ENCODE peak calls at places on chromosomes 3 and 15, in four cellular contexts. M is GM23338, N is OCI-LY7, H is SK-N-SH. G is an unnamed sample.

GRCh38 chr3:32959370-32959769 is 7.9 kb downstream of the CCR4 start:
- DNase-seq in M (peak; percentile 58), N (no peak), H (no peak), G (no peak)

GRCh38 chr3:14223595-14223994 is 45.0 kb downstream of the LSM3 start:
- DNase-seq in M (no peak), N (no peak), H (no peak), G (peak; percentile 80)

GRCh38 chr15:26831951-26832350 is 34.9 kb upstream of the GABRA5 start:
- DNase-seq in M (no peak), N (no peak), H (no peak), G (no peak)

GRCh38 chr3:149894211-149894610 is 76.5 kb downstream of the PFN2 start:
- DNase-seq in M (no peak), N (no peak), H (no peak), G (peak; percentile 7)

GRCh38 chr3:171461087-171461917 is 1.1 kb upstream of the TNIK start:
- DNase-seq in M (no peak), N (no peak), H (no peak), G (peak; percentile 70)

GRCh38 chr3:188553569-188553968 is 399.6 kb downstream of the LPP start:
- DNase-seq in M (no peak), N (no peak), H (no peak), G (peak; percentile 55)

GRCh38 chr3:172203522-172204258 is 164.3 kb downstream of the FNDC3B start:
- DNase-seq in M (no peak), N (no peak), H (no peak), G (peak; percentile 78)

GRCh38 chr3:103813955-103814354 is 1379.1 kb downstream of the ZPLD1 start:
- DNase-seq in M (no peak), N (no peak), H (no peak), G (no peak)

GRCh38 chr3:78096488-78097255 is 1056.8 kb downstream of the ROBO2 start:
- DNase-seq in M (no peak), N (no peak), H (no peak), G (peak; percentile 11)

GRCh38 chr3:158696618-158697017 is 24.2 kb upstream of the LXN start:
- DNase-seq in M (no peak), N (no peak), H (no peak), G (peak; percentile 63)

GRCh38 chr3:52606373-52607085 is 70.1 kb downstream of the UQCC5 start:
- DNase-seq in M (no peak), N (no peak), H (no peak), G (peak; percentile 97)

GRCh38 chr3:123122525-123123315 is 55.9 kb downstream of the PDIA5 start:
- DNase-seq in M (no peak), N (no peak), H (no peak), G (no peak)

GRCh38 chr3:174126990-174127758 is 729.6 kb downstream of the NLGN1 start:
- DNase-seq in M (no peak), N (no peak), H (no peak), G (peak; percentile 73)

GRCh38 chr3:40645883-40646282 is 121.1 kb downstream of the ZNF621 start:
- DNase-seq in M (no peak), N (no peak), H (no peak), G (peak; percentile 15)

GRCh38 chr15:64891546-64891945 is 20.2 kb upstream of the ANKDD1A start:
- DNase-seq in M (no peak), N (no peak), H (no peak), G (no peak)

GRCh38 chr15:31571676-31572075 is 245.0 kb downstream of the KLF13 start:
- DNase-seq in M (no peak), N (no peak), H (no peak), G (peak; percentile 33)

GRCh38 chr3:10196389-10197052 is 31.8 kb downstream of the IRAK2 start:
- DNase-seq in M (no peak), N (no peak), H (no peak), G (peak; percentile 70)

GRCh38 chr3:10392906-10393461 is 72.1 kb upstream of the SEC13 start:
- DNase-seq in M (no peak), N (no peak), H (no peak), G (no peak)

GRCh38 chr3:127610105-127610504 is 11.9 kb downstream of the MCM2 start:
- DNase-seq in M (no peak), N (no peak), H (no peak), G (peak; percentile 15)

GRCh38 chr15:34436956-34437442 is 609 bp downstream of the GOLGA8A start:
- DNase-seq in M (peak; percentile 63), N (no peak), H (peak; percentile 78), G (peak; percentile 47)

GRCh38 chr15:34435658-34436057 is 1.9 kb downstream of the GOLGA8A start:
- DNase-seq in M (no peak), N (no peak), H (no peak), G (no peak)

GRCh38 chr15:34437687-34438086 is at the start of gene GOLGA8A:
- DNase-seq in M (peak; percentile 77), N (no peak), H (peak; percentile 85), G (peak; percentile 84)

GRCh38 chr15:34434627-34435305 is 2.8 kb downstream of the GOLGA8A start:
- DNase-seq in M (no peak), N (no peak), H (no peak), G (no peak)

GRCh38 chr15:34436126-34436955 is 1.3 kb downstream of the GOLGA8A start:
- DNase-seq in M (peak; percentile 36), N (no peak), H (peak; percentile 42), G (peak; percentile 21)
- TF ChIP-seq EZH2phosphoT487 in M (no peak), N (no peak), H (no peak), G (no peak)

GRCh38 chr3:190060401-190060800 is 60.3 kb downstream of the P3H2 start:
- DNase-seq in M (no peak), N (no peak), H (no peak), G (no peak)

GRCh38 chr3:190055773-190056172 is 64.9 kb downstream of the P3H2 start:
- DNase-seq in M (no peak), N (no peak), H (no peak), G (no peak)

GRCh38 chr3:190056795-190057194 is 63.9 kb downstream of the P3H2 start:
- DNase-seq in M (no peak), N (no peak), H (no peak), G (no peak)

GRCh38 chr3:190059242-190059590 is 61.5 kb downstream of the P3H2 start:
- DNase-seq in M (no peak), N (no peak), H (no peak), G (no peak)

GRCh38 chr3:190058486-190059241 is 62.0 kb downstream of the P3H2 start:
- DNase-seq in M (no peak), N (no peak), H (no peak), G (no peak)
- H3K27ac ChIP-seq in M (no peak overlapping the region), N (no peak overlapping the region), H (no peak overlapping the region), G (no peak overlapping the region)

GRCh38 chr3:36591959-36592358 is 172.4 kb downstream of the DCLK3 start:
- DNase-seq in M (no peak), N (no peak), H (no peak), G (peak; percentile 44)
- TF ChIP-seq CTCF in M (no peak), N (no peak), H (peak; percentile 35), G (peak; percentile 62)

GRCh38 chr3:35633332-35634124 is 5.8 kb upstream of the ARPP21 start:
- DNase-seq in M (no peak), N (no peak), H (no peak), G (no peak)
- TF ChIP-seq EZH2phosphoT487 in M (no peak), N (no peak), H (no peak), G (no peak)

GRCh38 chr3:136939489-136939888 is 18.3 kb upstream of the IL20RB start:
- DNase-seq in M (no peak), N (no peak), H (no peak), G (no peak)
- H3K27ac ChIP-seq in M (no peak overlapping the region), N (no peak overlapping the region), H (no peak overlapping the region), G (no peak overlapping the region)